ENCODE peak calls at places on chromosomes 4 and X, in eight cellular contexts. Q is CD8-positive, alpha-beta memory T cell; V is dorsolateral prefrontal cortex; M is smooth muscle cell of the brain vasculature; X is germinal center; N is memory B cell; G is T-helper 2 cell; I is NCI-H524. Y is an unnamed sample.

GRCh38 chr4:92172203-92172602 is 131.6 kb upstream of the GRID2 start:
- DNase-seq in N (no peak), I (no peak), Q (no peak), V (no peak), G (no peak), X (no peak), M (no peak), Y (no peak)

GRCh38 chrX:48496660-48497059 is 12.1 kb upstream of the PORCN start:
- DNase-seq in N (no peak), I (no peak), M (no peak), V (no peak), X (no peak), Q (no peak), G (no peak), Y (no peak)

GRCh38 chr4:156734965-156735895 is 236.4 kb downstream of the PDGFC start:
- DNase-seq in X (no peak), Q (no peak), G (no peak), I (no peak), M (no peak), N (no peak), V (no peak), Y (no peak)

GRCh38 chrX:13398073-13398823 is 78.4 kb upstream of the ATXN3L start:
- DNase-seq in N (no peak), V (no peak), G (no peak), Q (no peak), X (no peak), M (peak; percentile 80), I (no peak), Y (no peak)

GRCh38 chrX:31260351-31260750 is 188.5 kb upstream of the FTHL17 start:
- DNase-seq in G (no peak), X (no peak), Q (no peak), M (no peak), V (no peak), N (no peak), I (no peak), Y (no peak)

GRCh38 chr4:41877020-41877796 is 58.0 kb upstream of the TMEM33 start:
- DNase-seq in G (no peak), I (no peak), N (no peak), M (no peak), V (no peak), X (no peak), Q (no peak), Y (no peak)

GRCh38 chrX:21376636-21377035 is 2.4 kb downstream of the CNKSR2 start:
- DNase-seq in X (no peak), Q (no peak), M (no peak), V (peak; percentile 13), G (no peak), N (no peak), I (no peak), Y (no peak)

GRCh38 chrX:26918633-26919032 is 544.5 kb downstream of the PPP4R3C start:
- DNase-seq in N (no peak), G (no peak), Q (no peak), I (peak; percentile 64), V (no peak), M (no peak), X (no peak), Y (peak; percentile 3)

GRCh38 chrX:54695816-54696487 is 102.1 kb downstream of the ITIH6 start:
- DNase-seq in M (no peak), V (no peak), G (no peak), X (peak; percentile 35), N (peak; percentile 14), Q (no peak), I (no peak), Y (peak; percentile 25)

GRCh38 chrX:75603833-75604232 is 81.0 kb upstream of the ZDHHC15 start:
- DNase-seq in M (no peak), X (peak; percentile 3), N (no peak), V (peak; percentile 3), I (peak; percentile 55), Q (peak; percentile 1), G (no peak), Y (peak; percentile 13)

GRCh38 chr4:159549092-159549491 is 446.2 kb downstream of the RAPGEF2 start:
- DNase-seq in N (no peak), G (no peak), I (no peak), M (no peak), X (no peak), V (no peak), Q (no peak), Y (no peak)

GRCh38 chr4:106021737-106022410 is 126.6 kb downstream of the NPNT start:
- DNase-seq in N (no peak), X (no peak), Q (no peak), M (no peak), V (no peak), I (no peak), G (no peak), Y (no peak)

GRCh38 chrX:24494544-24495113 is 29.5 kb downstream of the PDK3 start:
- DNase-seq in Q (no peak), M (peak; percentile 1), N (no peak), V (no peak), X (no peak), I (no peak), G (no peak), Y (no peak)

GRCh38 chr4:137519406-137519805 is 12.9 kb downstream of the PCDH18 start:
- DNase-seq in G (no peak), X (no peak), N (no peak), M (no peak), V (no peak), Q (no peak), I (no peak), Y (no peak)

GRCh38 chr4:165810726-165811125 is 62.3 kb upstream of the TLL1 start:
- DNase-seq in V (no peak), I (no peak), G (no peak), M (no peak), Q (no peak), X (no peak), N (no peak), Y (no peak)